ENCODE peak calls at places on chromosomes 5 and 9, in six cellular contexts. R, N, Y, E, L and A are unnamed samples.

GRCh38 chr5:94613583-94613982 is 4.8 kb downstream of the KIAA0825 start:
- DNase-seq in Y (no peak), R (no peak), N (no peak), E (no peak), L (no peak), A (no peak)

GRCh38 chr9:126342621-126343031 is 16.0 kb downstream of the MVB12B start:
- DNase-seq in L (no peak), N (no peak), E (no peak), Y (no peak), R (no peak), A (no peak)

GRCh38 chr5:102965653-102966052 is 154.3 kb downstream of the GIN1 start:
- DNase-seq in R (no peak), E (no peak), Y (no peak), N (no peak), L (no peak), A (no peak)

GRCh38 chr5:140041492-140042421 is 1.3 kb downstream of the NRG2 start:
- DNase-seq in R (peak), L (peak), N (peak), Y (no peak), E (no peak), A (peak)

GRCh38 chr9:8486095-8486494 is 686.5 kb upstream of the DMAC1 start:
- DNase-seq in L (no peak), Y (no peak), E (no peak), N (no peak), R (peak), A (no peak)

GRCh38 chr5:34585601-34586104 is 70.5 kb upstream of the RAI14 start:
- DNase-seq in L (no peak), R (no peak), E (no peak), Y (no peak), N (peak), A (no peak)

GRCh38 chr9:91500509-91501011 is 76.9 kb upstream of the NFIL3 start:
- DNase-seq in L (no peak), Y (no peak), E (peak), N (no peak), R (no peak), A (no peak)

GRCh38 chr9:34501889-34502425 is 20.8 kb downstream of the ENHO start:
- DNase-seq in E (no peak), L (no peak), Y (no peak), N (peak), R (no peak), A (no peak)

GRCh38 chr9:85344901-85345300 is 396.9 kb downstream of the AGTPBP1 start:
- DNase-seq in Y (no peak), E (no peak), N (no peak), R (no peak), L (no peak), A (no peak)

GRCh38 chr5:32163053-32163452 is 11.1 kb downstream of the GOLPH3 start:
- DNase-seq in R (no peak), L (no peak), N (no peak), Y (no peak), E (no peak), A (no peak)

GRCh38 chr5:55406292-55406691 is 98.5 kb downstream of the MTREX start:
- DNase-seq in N (no peak), L (no peak), E (no peak), R (no peak), Y (no peak), A (no peak)

GRCh38 chr9:98465799-98466198 is 210.3 kb upstream of the TBC1D2 start:
- DNase-seq in N (no peak), E (no peak), L (no peak), Y (no peak), R (no peak), A (no peak)

GRCh38 chr9:119137479-119137878 is 231.8 kb downstream of the BRINP1 start:
- DNase-seq in R (no peak), Y (no peak), E (no peak), L (no peak), N (no peak), A (no peak)

GRCh38 chr5:112935675-112936074 is 13.6 kb upstream of the REEP5 start:
- DNase-seq in R (no peak), E (no peak), L (no peak), Y (no peak), N (no peak), A (no peak)

GRCh38 chr5:54361683-54362411 is 51.5 kb upstream of the ARL15 start:
- DNase-seq in N (peak), L (no peak), E (no peak), R (no peak), Y (no peak), A (no peak)